ENCODE peak calls at places on chromosome 11, in ten cellular contexts. H is RCC 7860; E is NCI-H510A; A is testis; P is HuH-7; X is adrenal gland; U is AG10803; R is stimulated activated CD8-positive, alpha-beta memory T cell treated with anti-CD3 and anti-CD28 coated beads, Interleukin-7, amount 100 ng/mL, for 24 hours; F is amniotic stem cell; D is cardiac muscle cell. J is an unnamed sample.

GRCh38 chr11:1299621-1300020 is 9.8 kb downstream of the TOLLIP start:
- DNase-seq in H (no peak), X (peak; percentile 56), F (no peak), U (no peak), E (no peak), A (peak; percentile 13), R (no peak), P (no peak), D (no peak), J (no peak)

GRCh38 chr11:71488086-71488967 is 35.3 kb downstream of the NADSYN1 start:
- DNase-seq in A (peak; percentile 65), D (peak; percentile 44), U (no peak), P (no peak), R (no peak), H (peak; percentile 54), F (no peak), E (no peak), X (no peak), J (no peak)

GRCh38 chr11:95790933-95791247 is 592 bp downstream of the CEP57 start:
- DNase-seq in A (peak; percentile 83), U (peak; percentile 42), E (peak; percentile 15), P (peak; percentile 23), F (no peak), H (peak; percentile 37), R (peak; percentile 30), D (peak; percentile 81), X (peak; percentile 85), J (peak; percentile 55)

GRCh38 chr11:111019449-111019848 is 226.1 kb upstream of the POU2AF2 start:
- DNase-seq in X (no peak), A (no peak), H (no peak), R (no peak), U (no peak), P (no peak), D (no peak), E (no peak), F (no peak), J (no peak)

GRCh38 chr11:46553746-46554204 is 40.0 kb downstream of the AMBRA1 start:
- DNase-seq in U (no peak), E (no peak), P (peak; percentile 23), H (peak; percentile 54), X (no peak), D (no peak), F (no peak), R (no peak), A (no peak), J (no peak)

GRCh38 chr11:121717296-121717695 is 264.5 kb upstream of the SORL1-AS1 start:
- DNase-seq in H (no peak), E (no peak), U (peak; percentile 33), X (no peak), D (no peak), F (no peak), R (no peak), A (no peak), P (no peak), J (no peak)

GRCh38 chr11:31442086-31442485 is 67.3 kb downstream of the IMMP1L start:
- DNase-seq in U (no peak), X (no peak), D (no peak), H (no peak), R (no peak), F (no peak), P (peak; percentile 39), A (no peak), E (peak; percentile 15), J (no peak)

GRCh38 chr11:124944565-124944964 is 8.7 kb upstream of the HEPACAM start:
- DNase-seq in U (no peak), A (no peak), X (no peak), F (no peak), R (no peak), H (no peak), P (no peak), E (no peak), D (no peak), J (no peak)

GRCh38 chr11:17504330-17505107 is 27.9 kb upstream of the ABCC8 start:
- DNase-seq in U (peak; percentile 63), H (no peak), A (peak; percentile 87), X (peak; percentile 95), D (peak; percentile 88), P (peak; percentile 28), E (peak; percentile 37), R (peak; percentile 52), F (peak; percentile 47), J (peak; percentile 76)

GRCh38 chr11:86152006-86152862 is 83.3 kb upstream of the PICALM start:
- DNase-seq in E (no peak), H (peak; percentile 73), U (peak; percentile 84), F (no peak), D (no peak), A (no peak), R (no peak), P (no peak), X (no peak), J (no peak)

GRCh38 chr11:57644748-57645715 is 4.7 kb downstream of the YPEL4 start:
- DNase-seq in X (peak; percentile 93), A (peak; percentile 87), E (peak; percentile 32), D (peak; percentile 86), U (peak; percentile 63), P (peak; percentile 100), H (peak; percentile 16), F (no peak), R (peak; percentile 69), J (peak; percentile 80)

J was measured in omental fat pad.